ENCODE peak calls at places on chromosome 17, in four cellular contexts. M is K562, Q is GM12878, N is HepG2. K is an unnamed sample.

GRCh38 chr17:80632046-80632581 is 87.5 kb downstream of the RPTOR start:
- DNase-seq in M (peak; percentile 42), Q (no peak), N (peak; percentile 63), K (no peak)

GRCh38 chr17:10754109-10754508 is 24.3 kb upstream of the TMEM220 start:
- DNase-seq in M (peak; percentile 18), Q (no peak), N (peak; percentile 39), K (peak; percentile 55)

GRCh38 chr17:79353548-79353947 is 257.3 kb downstream of the RBFOX3 start:
- DNase-seq in M (no peak), Q (no peak), N (no peak), K (no peak)

GRCh38 chr17:29357821-29358232 is 32.3 kb upstream of the TAOK1 start:
- DNase-seq in M (peak; percentile 14), Q (peak; percentile 19), N (no peak), K (no peak)

GRCh38 chr17:78497115-78497540 is 80.1 kb downstream of the DNAH17 start:
- DNase-seq in M (peak; percentile 79), Q (no peak), N (peak; percentile 79), K (peak; percentile 87)

GRCh38 chr17:69474171-69474831 is 59.8 kb downstream of the MAP2K6 start:
- DNase-seq in M (no peak), Q (no peak), N (no peak), K (no peak)

GRCh38 chr17:80523054-80523744 is 21.4 kb upstream of the RPTOR start:
- DNase-seq in M (no peak), Q (no peak), N (no peak), K (no peak)

GRCh38 chr17:73639322-73639721 is 4.9 kb downstream of the SDK2 start:
- DNase-seq in M (no peak), Q (no peak), N (no peak), K (no peak)

GRCh38 chr17:42518046-42518754 is 17.8 kb upstream of the NAGLU start:
- DNase-seq in M (peak; percentile 81), Q (no peak), N (no peak), K (no peak)

GRCh38 chr17:80477647-80478478 is 1.5 kb upstream of the NPTX1 start:
- DNase-seq in M (peak; percentile 48), Q (no peak), N (no peak), K (peak; percentile 56)

GRCh38 chr17:6187836-6188235 is 117.7 kb downstream of the WSCD1 start:
- DNase-seq in M (no peak), Q (no peak), N (no peak), K (no peak)

GRCh38 chr17:76736349-76737081 is 616 bp downstream of the SRSF2 start:
- DNase-seq in M (peak; percentile 86), Q (no peak), N (peak; percentile 46), K (peak; percentile 46)

GRCh38 chr17:41823580-41823979 is 10.8 kb downstream of the FKBP10 start:
- DNase-seq in M (no peak), Q (no peak), N (no peak), K (no peak)

GRCh38 chr17:36590082-36590481 is 1.6 kb upstream of the DHRS11 start:
- DNase-seq in M (peak; percentile 82), Q (no peak), N (no peak), K (no peak)

GRCh38 chr17:57406131-57406980 is 150.0 kb downstream of the MSI2 start:
- DNase-seq in M (peak; percentile 27), Q (no peak), N (peak; percentile 61), K (no peak)

GRCh38 chr17:66976781-66977201 is 12.3 kb downstream of the CACNG4 start:
- DNase-seq in M (no peak), Q (no peak), N (no peak), K (no peak)

GRCh38 chr17:80656590-80656989 is 112.0 kb downstream of the RPTOR start:
- DNase-seq in M (no peak), Q (peak; percentile 21), N (no peak), K (no peak)

GRCh38 chr17:311119-311848 is 41.3 kb downstream of the RPH3AL start:
- DNase-seq in M (no peak), Q (no peak), N (no peak), K (no peak)

GRCh38 chr17:51585514-51586104 is 325.3 kb downstream of the UTP18 start:
- DNase-seq in M (peak; percentile 8), Q (no peak), N (peak; percentile 30), K (peak; percentile 25)

GRCh38 chr17:57999496-58000017 is 7.5 kb downstream of the SRSF1 start:
- DNase-seq in M (peak; percentile 74), Q (peak; percentile 55), N (peak; percentile 76), K (peak; percentile 35)

GRCh38 chr17:69480197-69480596 is 65.7 kb downstream of the MAP2K6 start:
- DNase-seq in M (no peak), Q (no peak), N (no peak), K (no peak)

GRCh38 chr17:8941980-8942617 is 23.4 kb downstream of the PIK3R5 start:
- DNase-seq in M (no peak), Q (no peak), N (no peak), K (no peak)

GRCh38 chr17:55420067-55420775 is 1.4 kb downstream of the MMD start:
- DNase-seq in M (peak; percentile 23), Q (no peak), N (no peak), K (no peak)

GRCh38 chr17:41972571-41973411 is 6.2 kb downstream of the CNP start:
- DNase-seq in M (no peak), Q (no peak), N (no peak), K (no peak)

GRCh38 chr17:77867308-77867781 is 91.2 kb upstream of the TNRC6C start:
- DNase-seq in M (no peak), Q (no peak), N (no peak), K (no peak)

GRCh38 chr17:50062323-50063243 is 6.7 kb downstream of the ITGA3 start:
- DNase-seq in M (no peak), Q (no peak), N (no peak), K (no peak)

GRCh38 chr17:81002409-81003361 is 11.0 kb downstream of the CHMP6 start:
- DNase-seq in M (peak; percentile 83), Q (no peak), N (no peak), K (no peak)

GRCh38 chr17:13885953-13886889 is 183.1 kb upstream of the COX10 start:
- DNase-seq in M (no peak), Q (no peak), N (no peak), K (no peak)

GRCh38 chr17:4771519-4772234 is at the start of gene TM4SF5:
- DNase-seq in M (no peak), Q (no peak), N (peak; percentile 95), K (no peak)

GRCh38 chr17:74759941-74760340 is 11.5 kb downstream of the NHERF1 start:
- DNase-seq in M (peak; percentile 46), Q (no peak), N (no peak), K (no peak)

GRCh38 chr17:41486809-41487530 is 2.7 kb downstream of the KRT36 start:
- DNase-seq in M (peak; percentile 81), Q (no peak), N (peak; percentile 42), K (peak; percentile 54)

GRCh38 chr17:47821424-47822379 is at the start of gene OSBPL7:
- DNase-seq in M (peak; percentile 90), Q (peak; percentile 38), N (peak; percentile 76), K (peak; percentile 56)

DNA sequence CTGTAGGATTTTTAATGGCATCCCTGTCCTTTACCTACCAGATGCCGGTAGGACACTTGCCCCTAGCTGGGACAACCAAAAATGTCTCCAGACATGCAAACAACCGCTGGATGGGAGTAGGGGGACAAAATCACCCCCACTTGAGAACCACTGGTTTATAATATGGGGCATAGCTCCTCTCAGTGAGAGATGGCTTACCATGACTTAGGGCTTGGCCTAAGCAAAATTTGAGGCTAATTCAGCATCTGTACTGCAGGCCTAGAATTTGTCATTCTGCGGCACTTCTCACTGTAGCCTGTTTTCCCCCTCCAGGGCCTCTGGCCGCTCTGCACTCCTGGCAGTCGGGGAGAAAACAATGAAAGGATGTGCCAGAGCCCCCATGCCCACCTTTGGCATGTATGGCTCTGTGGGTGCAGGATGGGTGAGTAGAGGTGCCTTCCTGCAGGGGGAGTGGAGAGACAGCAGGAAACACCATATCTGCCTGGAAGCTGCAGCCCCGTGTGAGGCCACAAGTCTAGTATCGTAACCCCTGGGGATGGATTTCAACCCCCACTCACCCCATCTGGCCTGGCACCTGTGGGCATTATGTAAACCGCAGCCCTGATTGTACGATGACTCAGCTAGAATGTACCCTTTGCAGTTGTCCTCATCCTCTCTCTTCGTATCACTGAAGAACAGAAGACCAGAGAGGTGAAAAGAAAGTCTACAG is 268.1 kb downstream of the SOX9 start:
- DNase-seq in M (no peak), Q (peak; percentile 93), N (no peak), K (no peak)
- TF ChIP-seq FOXK2 in M (no peak), Q (no peak), N (no peak), K (no peak)

GRCh38 chr17:17032131-17032692 is 10.0 kb upstream of the MPRIP start:
- DNase-seq in M (peak; percentile 24), Q (no peak), N (peak; percentile 64), K (no peak)
- TF ChIP-seq TARDBP in M (no peak), Q (no peak), N (no peak), K (no peak)

GRCh38 chr17:63439682-63440081 is 6.4 kb downstream of the CYB561 start:
- DNase-seq in M (no peak), Q (no peak), N (no peak), K (no peak)
- TF ChIP-seq FOXK2 in M (no peak), Q (no peak), N (no peak), K (no peak)

DNA sequence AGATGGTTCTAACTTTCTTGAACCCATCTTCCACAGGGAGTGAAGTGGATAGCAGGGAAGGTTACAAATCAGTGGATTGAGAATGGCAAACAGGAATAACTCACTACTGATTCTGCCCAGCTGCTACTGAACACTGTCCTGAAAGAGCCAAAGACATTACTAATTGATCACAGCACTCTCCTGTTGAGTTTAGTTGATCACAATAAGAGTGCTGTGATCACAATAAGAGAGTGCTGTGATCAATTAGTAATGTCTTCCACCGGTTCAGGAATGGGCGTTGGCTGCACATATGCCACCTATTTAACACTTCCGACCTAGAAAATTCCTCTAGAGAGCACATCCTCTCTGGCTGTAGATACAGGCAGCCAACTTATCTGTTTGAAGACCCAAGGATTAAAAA is 11.4 kb downstream of the CFAP97D1 start:
- DNase-seq in M (peak; percentile 63), Q (no peak), N (peak; percentile 66), K (peak; percentile 39)
- TF ChIP-seq TARDBP in M (no peak), Q (no peak), N (no peak), K (no peak)